ENCODE peak calls at places on chromosomes 6 and 20, in six cellular contexts. Y, K, B, M, E and A are unnamed samples.

GRCh38 chr6:11309947-11310665 is 77.6 kb upstream of the NEDD9 start:
- DNase-seq in E (peak; percentile 62), Y (no peak), M (no peak), K (no peak), B (no peak), A (no peak)

GRCh38 chr6:148580442-148580841 is 166.4 kb upstream of the UST start:
- DNase-seq in E (no peak), M (no peak), Y (no peak), K (no peak), B (no peak), A (no peak)

GRCh38 chr6:15479761-15480160 is 183.1 kb downstream of the DTNBP1 start:
- DNase-seq in M (no peak), E (no peak), K (no peak), B (peak; percentile 79), Y (no peak), A (no peak)

GRCh38 chr6:109808837-109809236 is 117.7 kb downstream of the FIG4 start:
- DNase-seq in B (no peak), K (no peak), E (no peak), M (no peak), Y (no peak), A (no peak)

GRCh38 chr20:45012682-45013302 is 46.5 kb downstream of the STK4 start:
- DNase-seq in K (no peak), Y (no peak), M (no peak), E (no peak), B (peak; percentile 53), A (no peak)

GRCh38 chr6:87825865-87826264 is 123.8 kb upstream of the AKIRIN2 start:
- DNase-seq in Y (no peak), M (no peak), K (no peak), E (no peak), B (no peak), A (no peak)

GRCh38 chr6:3506195-3506594 is 49.3 kb upstream of the SLC22A23 start:
- DNase-seq in Y (no peak), M (no peak), B (no peak), E (no peak), K (no peak), A (no peak)

GRCh38 chr6:113344969-113345368 is 512.2 kb upstream of the MARCKS start:
- DNase-seq in B (no peak), M (no peak), Y (no peak), E (no peak), K (no peak), A (no peak)

GRCh38 chr20:32969356-32970114 is 34.7 kb downstream of the SUN5 start:
- DNase-seq in Y (no peak), E (peak; percentile 66), B (no peak), M (peak; percentile 22), K (no peak), A (peak; percentile 73)

GRCh38 chr20:50513169-50514034 is 3.2 kb downstream of the PTPN1 start:
- DNase-seq in K (no peak), E (no peak), B (peak; percentile 63), M (no peak), Y (no peak), A (no peak)

GRCh38 chr6:26478100-26478984 is 20.6 kb downstream of the BTN2A1 start:
- DNase-seq in E (no peak), K (no peak), B (no peak), Y (no peak), M (no peak), A (no peak)

GRCh38 chr20:40687384-40688128 is 1.5 kb downstream of the MAFB start:
- DNase-seq in M (no peak), Y (peak; percentile 26), K (no peak), B (peak; percentile 69), E (peak; percentile 91), A (peak; percentile 89)

GRCh38 chr6:17212541-17213371 is 68.4 kb upstream of the RBM24 start:
- DNase-seq in E (no peak), B (no peak), Y (peak; percentile 39), K (no peak), M (no peak), A (no peak)

GRCh38 chr6:21915707-21916399 is 322.3 kb downstream of the SOX4 start:
- DNase-seq in Y (no peak), K (no peak), E (no peak), B (peak; percentile 20), M (no peak), A (no peak)

GRCh38 chr6:36914227-36914794 is 28.6 kb downstream of the C6orf89 start:
- DNase-seq in B (peak; percentile 90), M (peak; percentile 27), Y (no peak), E (no peak), K (no peak), A (peak; percentile 90)

GRCh38 chr20:24965065-24965919 is 16.2 kb downstream of the CST7 start:
- DNase-seq in K (no peak), M (no peak), E (peak; percentile 59), B (no peak), Y (no peak), A (peak; percentile 53)

GRCh38 chr6:22401206-22401605 is 104.4 kb upstream of the PRL start:
- DNase-seq in K (no peak), M (no peak), B (peak; percentile 2), Y (no peak), E (no peak), A (no peak)

GRCh38 chr20:51135926-51136325 is 113.0 kb upstream of the KCNG1 start:
- DNase-seq in B (no peak), K (no peak), M (no peak), E (no peak), Y (no peak), A (no peak)